ENCODE peak calls at places on chromosomes 16 and 17, in seven cellular contexts. K is fibroblast of lung, F is MM.1S, N is neural progenitor cell, S is GM23338, D is OCI-LY7, E is IMR-90. X is an unnamed sample. For H4K20me1, the result is how much of the 10 kb centered on the place peaks cover.

GRCh38 chr17:34580685-34581445 is 1.5 kb downstream of the TMEM132E start:
- DNase-seq in D (no peak), F (no peak), E (no peak), N (peak), K (no peak), S (peak), X (no peak)

GRCh38 chr16:80369559-80369958 is 171.2 kb upstream of the DYNLRB2 start:
- DNase-seq in K (peak), D (no peak), N (peak), E (peak), F (peak), S (peak), X (peak)

GRCh38 chr16:81996664-81997529 is 14.4 kb downstream of the SDR42E1 start:
- DNase-seq in K (peak), E (peak), N (peak), F (no peak), S (peak), D (peak), X (peak)

GRCh38 chr16:74868501-74868900 is 93.9 kb upstream of the FA2H start:
- DNase-seq in E (peak), N (peak), F (no peak), D (peak), K (no peak), S (peak), X (peak)

GRCh38 chr17:48066656-48067055 is 18.5 kb downstream of the NFE2L1 start:
- DNase-seq in E (no peak), D (no peak), F (no peak), K (no peak), S (peak), N (no peak), X (no peak)

GRCh38 chr17:58329035-58329807 is 626 bp upstream of the TSPOAP1 start:
- DNase-seq in D (peak), N (peak), E (no peak), F (peak), K (no peak), S (peak), X (no peak)

GRCh38 chr17:2954898-2955445 is 108.4 kb downstream of the OR1D5 start:
- DNase-seq in E (peak), D (peak), S (no peak), N (no peak), K (peak), F (peak), X (peak)

GRCh38 chr17:76742958-76743357 is 5.0 kb downstream of the MFSD11 start:
- DNase-seq in F (no peak), N (no peak), E (no peak), S (no peak), D (no peak), K (no peak), X (no peak)

GRCh38 chr17:34673516-34673915 is 94.1 kb downstream of the TMEM132E start:
- DNase-seq in S (no peak), F (no peak), N (no peak), K (no peak), E (no peak), D (no peak), X (no peak)

GRCh38 chr16:27761816-27762215 is 211.9 kb downstream of the KATNIP start:
- DNase-seq in D (no peak), E (no peak), K (no peak), N (no peak), F (no peak), S (no peak), X (no peak)

GRCh38 chr16:24309222-24309905 is 53.2 kb downstream of the CACNG3 start:
- DNase-seq in D (no peak), N (peak), K (peak), E (peak), S (no peak), F (no peak), X (peak)

GRCh38 chr17:4326608-4327007 is 39.9 kb downstream of the UBE2G1 start:
- DNase-seq in K (no peak), E (peak), S (no peak), N (no peak), F (no peak), D (no peak), X (no peak)

GRCh38 chr17:77995146-77995852 is 36.8 kb downstream of the TNRC6C start:
- DNase-seq in D (no peak), S (no peak), F (no peak), K (peak), N (peak), E (no peak), X (no peak)

GRCh38 chr16:14307623-14308356 is 236.7 kb downstream of the MRTFB start:
- DNase-seq in D (peak), F (no peak), S (peak), K (no peak), E (no peak), N (no peak), X (no peak)

GRCh38 chr16:649646-650045 is 481 bp downstream of the WDR90 start:
- DNase-seq in F (peak), S (no peak), E (no peak), K (no peak), N (no peak), D (peak), X (no peak)

GRCh38 chr16:65855171-65856145 is 511.0 kb upstream of the CDH5 start:
- DNase-seq in N (no peak), K (no peak), S (no peak), F (no peak), D (no peak), E (no peak), X (no peak)
- H3K4me3 ChIP-seq in N (no peak), K (no peak), S (no peak), F (no peak), D (no peak), E (no peak), X (no peak)

GRCh38 chr16:87850009-87851006 is 19.0 kb downstream of the SLC7A5 start:
- DNase-seq in S (peak), K (peak), E (peak), N (peak), F (no peak), D (peak), X (no peak)
- H3K27ac ChIP-seq in S (peak), K (no peak), E (no peak), N (no peak), F (no peak), D (peak), X (no peak)

DNA sequence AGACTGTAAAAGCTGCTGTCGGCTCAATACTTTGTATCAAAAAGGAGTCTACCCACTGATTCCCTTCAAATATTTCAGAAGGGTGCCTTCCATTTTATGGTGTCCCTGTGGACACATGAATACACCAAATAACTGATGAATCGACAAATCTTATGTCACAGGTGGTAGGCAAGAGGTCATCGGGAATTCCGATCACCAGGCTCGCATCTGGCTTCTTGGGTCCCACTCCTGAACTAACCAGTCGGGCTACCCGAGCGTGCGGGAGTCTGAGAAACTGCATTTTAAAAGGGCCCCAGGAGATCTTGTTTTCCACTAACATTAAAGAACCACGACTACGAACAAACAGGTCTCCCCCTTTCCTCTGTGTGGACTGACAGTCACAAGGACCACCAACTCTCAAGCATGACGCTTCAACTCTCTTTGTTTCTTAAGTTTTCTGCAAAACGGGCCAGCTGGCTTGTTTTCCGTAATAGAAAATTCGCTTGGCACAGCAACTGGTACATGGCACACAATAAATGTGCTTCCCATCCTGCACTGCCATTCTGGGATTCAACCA is 871 bp downstream of the PSME3IP1 start:
- DNase-seq in D (peak), E (no peak), S (peak), K (no peak), N (peak), F (no peak), X (no peak)
- H4K20me1 ChIP-seq in D (under half), E (under half), S (under half), K (under half), N (under half), F (under half), X (under half)

DNA sequence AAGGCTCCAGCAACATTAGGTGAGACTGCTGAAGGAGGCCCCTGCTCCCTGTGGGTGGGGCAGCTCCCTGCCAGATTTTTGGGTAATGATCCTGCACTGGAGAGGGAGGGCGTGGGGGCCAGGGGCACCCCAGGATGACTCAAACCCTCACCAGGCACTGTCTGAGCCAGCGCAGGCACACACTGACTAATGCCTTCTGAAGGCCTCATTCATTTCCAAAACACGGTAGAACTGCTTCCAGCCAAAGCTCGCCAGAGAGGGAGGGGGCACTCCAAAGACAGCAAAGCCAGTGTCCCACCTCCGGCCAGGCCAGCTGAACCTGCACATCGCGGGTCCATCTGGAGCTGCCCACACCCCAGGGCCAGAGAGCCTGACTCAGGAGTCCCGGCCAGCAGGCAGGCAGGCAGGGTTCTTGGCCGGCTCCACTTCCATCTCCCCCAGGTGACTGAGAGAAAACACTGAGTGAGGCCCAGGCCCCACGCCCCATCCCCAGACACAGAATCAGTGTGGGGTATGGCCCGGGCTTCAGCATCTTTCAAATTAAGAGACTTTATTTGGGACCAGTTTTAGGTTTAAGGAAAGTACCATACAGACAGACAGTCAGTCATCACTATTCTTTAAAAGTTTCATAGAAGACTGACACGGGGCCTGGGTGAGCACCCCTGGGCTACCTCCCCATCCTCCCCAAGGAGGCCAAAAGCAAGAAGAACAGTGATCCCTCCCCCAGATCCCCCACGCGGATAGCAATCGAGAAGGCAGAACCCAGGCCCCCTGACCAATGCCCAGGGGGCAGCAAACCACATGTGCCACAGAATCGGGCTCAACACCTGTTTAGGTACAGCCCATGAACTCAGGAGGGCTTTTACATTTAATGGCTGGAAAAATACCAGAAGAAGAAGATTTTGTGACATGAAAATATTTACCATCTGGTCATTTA is 2.3 kb downstream of the PIEZO1 start:
- DNase-seq in E (peak), S (no peak), F (no peak), D (peak), N (no peak), K (peak), X (peak)
- H3K4me3 ChIP-seq in E (peak), S (peak), F (peak), D (peak), N (no peak), K (peak), X (peak)

X was measured in astrocyte.